ENCODE peak calls at places on chromosomes 4 and X, in four cellular contexts. Y is A549, K is transverse colon, S is tibial nerve. I is an unnamed sample.

GRCh38 chr4:26080876-26081628 is 167.0 kb downstream of the SMIM20 start:
- DNase-seq in S (no peak), Y (no peak), K (no peak), I (no peak)

GRCh38 chr4:1379351-1379781 is 26.9 kb downstream of the NKX1-1 start:
- DNase-seq in S (no peak), Y (no peak), K (no peak), I (no peak)

GRCh38 chr4:21522296-21522695 is 426.3 kb downstream of the KCNIP4 start:
- DNase-seq in K (no peak), Y (no peak), S (no peak), I (no peak)

GRCh38 chr4:57553695-57554094 is 443.5 kb upstream of the IGFBP7 start:
- DNase-seq in K (no peak), Y (no peak), S (no peak), I (no peak)

GRCh38 chr4:117085185-117085701 is at the start of gene TRAM1L1:
- DNase-seq in K (peak; percentile 40), S (no peak), Y (peak; percentile 61), I (peak; percentile 64)

GRCh38 chr4:64718091-64718490 is 308.8 kb upstream of the TECRL start:
- DNase-seq in Y (no peak), S (no peak), K (no peak), I (no peak)

GRCh38 chr4:27278615-27279014 is 418.0 kb downstream of the STIM2 start:
- DNase-seq in Y (no peak), K (no peak), S (no peak), I (no peak)

GRCh38 chr4:108946237-108946636 is 183.4 kb upstream of the ETNPPL start:
- DNase-seq in S (no peak), Y (no peak), K (no peak), I (no peak)

GRCh38 chr4:102247041-102247440 is 98.2 kb downstream of the SLC39A8 start:
- DNase-seq in K (no peak), S (no peak), Y (no peak), I (no peak)

GRCh38 chr4:172786039-172786792 is 382.4 kb upstream of the GALNT7 start:
- DNase-seq in S (no peak), Y (no peak), K (no peak), I (peak; percentile 27)

GRCh38 chr4:157265281-157265680 is 44.8 kb downstream of the GRIA2 start:
- DNase-seq in Y (no peak), S (no peak), K (no peak), I (peak; percentile 25)

GRCh38 chr4:47623916-47624554 is 139.0 kb downstream of the ATP10D start:
- DNase-seq in Y (no peak), S (no peak), K (no peak), I (no peak)

GRCh38 chrX:120790118-120790517 is 85.5 kb downstream of the CT47B1 start:
- DNase-seq in K (peak; percentile 12), S (peak; percentile 26), Y (peak; percentile 65), I (peak; percentile 36)

GRCh38 chr4:112604590-112604989 is 32.1 kb downstream of the ZGRF1 start:
- DNase-seq in S (peak; percentile 64), K (peak; percentile 22), Y (peak; percentile 37), I (no peak)

GRCh38 chr4:53748328-53748772 is 157.1 kb upstream of the LNX1 start:
- DNase-seq in Y (no peak), S (no peak), K (peak; percentile 43), I (no peak)

GRCh38 chrX:140157611-140158010 is 192.3 kb upstream of the CXorf66 start:
- DNase-seq in S (no peak), Y (no peak), K (no peak), I (no peak)

GRCh38 chr4:13207224-13207623 is 276.9 kb downstream of the RAB28 start:
- DNase-seq in Y (no peak), K (no peak), S (no peak), I (no peak)

GRCh38 chr4:165680821-165681220 is 192.2 kb upstream of the TLL1 start:
- DNase-seq in K (no peak), S (no peak), Y (no peak), I (no peak)

GRCh38 chrX:7654316-7654715 is 188.7 kb upstream of the VCX start:
- DNase-seq in Y (no peak), S (no peak), K (no peak), I (no peak)

GRCh38 chr4:70863099-70863790 is 23.6 kb upstream of the GRSF1 start:
- DNase-seq in S (no peak), K (no peak), Y (no peak), I (no peak)

GRCh38 chrX:139560221-139560620 is 29.7 kb downstream of the F9 start:
- DNase-seq in K (no peak), Y (no peak), S (no peak), I (no peak)

GRCh38 chr4:48360285-48360965 is 19.1 kb downstream of the SLAIN2 start:
- DNase-seq in Y (no peak), S (no peak), K (no peak), I (no peak)

GRCh38 chr4:7103599-7104365 is 35.9 kb upstream of the GRPEL1 start:
- DNase-seq in S (peak; percentile 61), Y (peak; percentile 51), K (peak; percentile 86), I (peak; percentile 89)

GRCh38 chr4:152352645-152353116 is 183.2 kb downstream of the FBXW7 start:
- DNase-seq in S (peak; percentile 68), Y (peak; percentile 84), K (peak; percentile 19), I (no peak)

GRCh38 chr4:2284934-2285664 is 23.2 kb upstream of the MXD4 start:
- DNase-seq in S (no peak), Y (no peak), K (no peak), I (no peak)

GRCh38 chr4:4960574-4960973 is 58.7 kb downstream of the CYTL1 start:
- DNase-seq in S (no peak), K (no peak), Y (no peak), I (no peak)

GRCh38 chr4:184375027-184375426 is 99.3 kb downstream of the IRF2 start:
- DNase-seq in S (no peak), Y (no peak), K (no peak), I (no peak)

GRCh38 chrX:97096385-97096784 is 212.7 kb downstream of the RPA4 start:
- DNase-seq in Y (no peak), S (no peak), K (no peak), I (no peak)

GRCh38 chrX:19440713-19441112 is 74.6 kb downstream of the MAP3K15 start:
- DNase-seq in S (no peak), K (no peak), Y (no peak), I (no peak)

GRCh38 chr4:55920571-55920970 is 28.2 kb upstream of the CEP135 start:
- DNase-seq in Y (peak; percentile 2), S (no peak), K (no peak), I (no peak)

GRCh38 chrX:24525455-24525854 is 60.4 kb downstream of the PDK3 start:
- DNase-seq in S (no peak), K (no peak), Y (no peak), I (no peak)

GRCh38 chr4:174764105-174764729 is 64.8 kb downstream of the GLRA3 start:
- DNase-seq in S (no peak), Y (peak; percentile 42), K (no peak), I (no peak)

DNA sequence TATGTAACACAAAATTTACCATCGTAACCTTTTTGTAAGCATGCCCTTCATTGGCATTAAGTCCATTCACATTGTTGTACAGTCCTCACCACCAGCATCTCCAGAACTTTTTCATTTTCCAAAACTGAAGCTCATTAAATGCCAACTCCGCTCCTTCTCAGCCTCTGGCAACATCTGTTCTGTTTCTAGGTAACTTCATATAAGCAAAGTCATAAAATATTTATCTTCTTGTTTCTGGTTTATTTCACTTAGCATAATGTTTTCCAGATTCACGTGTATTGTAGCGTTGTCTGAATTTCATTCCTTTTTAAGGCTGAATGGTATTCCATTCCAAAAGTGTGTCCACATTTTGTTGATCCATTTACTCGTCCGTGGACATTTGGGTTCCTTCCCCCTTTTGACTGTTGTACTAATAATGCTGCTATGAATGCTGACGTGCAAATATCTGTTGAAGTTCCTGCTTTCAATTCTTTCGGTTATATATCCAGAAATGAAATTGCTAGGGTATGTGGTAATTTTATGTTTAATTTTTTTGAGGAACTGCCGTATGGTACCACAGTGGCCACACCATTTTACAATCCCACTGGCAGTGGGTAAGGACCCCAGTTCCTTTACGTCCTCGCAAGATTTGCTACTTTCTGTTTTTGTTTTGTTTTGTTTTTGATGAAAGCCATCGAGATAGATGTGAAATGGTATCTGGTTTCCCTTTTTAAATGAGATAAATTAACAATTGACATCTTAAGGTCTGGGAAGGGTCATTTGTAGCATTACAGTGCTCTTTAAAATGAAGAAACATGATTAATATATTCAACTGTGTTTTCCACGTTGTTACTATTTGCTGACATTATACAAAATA is 63.4 kb downstream of the PTTG2 start:
- DNase-seq in K (no peak), Y (no peak), S (no peak), I (no peak)
- TF ChIP-seq EP300 in K (peak; percentile 55), Y (no peak), S (no peak), I (no peak)

DNA sequence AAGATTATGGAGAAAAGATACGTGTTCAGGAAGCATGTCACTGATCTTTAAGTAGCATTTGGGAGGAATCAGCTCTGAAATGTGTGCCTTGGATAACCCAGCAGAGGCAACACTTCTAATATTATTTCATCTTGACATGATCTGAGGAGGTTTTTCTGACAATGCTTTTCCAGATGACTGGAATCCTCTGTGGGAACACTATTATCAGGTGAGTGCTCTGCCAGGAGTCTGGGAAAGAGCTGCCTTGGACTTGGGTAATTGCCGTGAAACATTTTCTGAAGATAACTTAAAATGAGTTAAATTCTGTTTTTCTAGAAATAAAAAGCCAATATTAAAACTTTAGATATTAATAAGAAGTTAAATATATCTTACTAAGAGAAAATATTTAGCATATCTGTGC is 78.2 kb upstream of the QRFPR start:
- DNase-seq in S (no peak), Y (no peak), K (no peak), I (no peak)
- TF ChIP-seq EP300 in S (no peak), Y (no peak), K (no peak), I (no peak)

GRCh38 chrX:11341274-11342256 is 48.4 kb downstream of the AMELX start:
- DNase-seq in Y (peak; percentile 8), S (peak; percentile 38), K (peak; percentile 31), I (peak; percentile 56)
- TF ChIP-seq EP300 in Y (no peak), S (no peak), K (no peak), I (no peak)

GRCh38 chr4:125827338-125828074 is 512.8 kb downstream of the FAT4 start:
- DNase-seq in S (no peak), K (no peak), Y (no peak), I (no peak)

GRCh38 chr4:125828316-125828715 is 513.6 kb downstream of the FAT4 start:
- DNase-seq in Y (no peak), K (no peak), S (no peak), I (no peak)

GRCh38 chr4:125832161-125832560 is 517.4 kb downstream of the FAT4 start:
- DNase-seq in S (no peak), Y (no peak), K (no peak), I (no peak)

DNA sequence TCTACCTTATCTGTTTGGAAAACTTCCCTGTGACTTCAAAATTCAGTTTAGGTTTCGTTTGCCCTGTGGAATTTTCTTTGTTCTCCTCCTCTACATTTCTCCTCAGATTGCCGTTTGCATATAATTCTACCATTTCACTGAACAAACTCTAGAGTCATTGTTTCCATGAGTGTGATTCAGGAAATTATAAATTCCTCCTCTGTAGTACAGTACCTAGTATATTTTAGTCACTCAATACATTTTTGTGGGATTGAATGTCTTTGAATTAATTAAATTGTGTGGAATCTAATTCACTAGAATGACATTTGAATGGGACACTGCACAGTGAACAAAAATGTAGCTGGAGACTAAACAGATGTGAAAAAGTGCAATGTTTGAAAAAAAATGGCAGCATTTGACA is 512.0 kb downstream of the FAT4 start:
- DNase-seq in Y (no peak), K (no peak), S (no peak), I (no peak)
- TF ChIP-seq EP300 in Y (no peak), K (no peak), S (no peak), I (no peak)